ENCODE peak calls at places on chromosomes 13 and 19, in ten cellular contexts. One of them, this sample, is unnamed.

GRCh38 chr19:38529610-38530009 is 88.1 kb downstream of the MAP4K1 start:
- DNase-seq in adrenal gland: no peak
- DNase-seq in thoracic aorta: no peak
- DNase-seq in gastrocnemius medialis: no peak
- DNase-seq in fibroblast of lung: no peak
- DNase-seq in neural progenitor cell: no peak
- DNase-seq in mucosa of descending colon: no peak
- DNase-seq in esophagus squamous epithelium: no peak
- DNase-seq in small intestine: no peak
- DNase-seq in aorta: no peak
- DNase-seq in this sample: no peak

GRCh38 chr19:16571689-16572331 is 405 bp downstream of the SLC35E1 start:
- DNase-seq in adrenal gland: no peak
- DNase-seq in thoracic aorta: no peak
- DNase-seq in gastrocnemius medialis: no peak
- DNase-seq in fibroblast of lung: peak; percentile 39
- DNase-seq in neural progenitor cell: no peak
- DNase-seq in mucosa of descending colon: no peak
- DNase-seq in esophagus squamous epithelium: no peak
- DNase-seq in small intestine: peak; percentile 26
- DNase-seq in aorta: no peak
- DNase-seq in this sample: peak; percentile 23

GRCh38 chr13:20702945-20703784 is at the start of gene IL17D:
- DNase-seq in adrenal gland: no peak
- DNase-seq in thoracic aorta: no peak
- DNase-seq in gastrocnemius medialis: no peak
- DNase-seq in fibroblast of lung: no peak
- DNase-seq in neural progenitor cell: peak; percentile 59
- DNase-seq in mucosa of descending colon: peak; percentile 37
- DNase-seq in esophagus squamous epithelium: no peak
- DNase-seq in small intestine: peak; percentile 33
- DNase-seq in aorta: no peak
- DNase-seq in this sample: no peak

GRCh38 chr13:98348476-98348875 is 171.4 kb upstream of the RNF113B start:
- DNase-seq in adrenal gland: no peak
- DNase-seq in thoracic aorta: no peak
- DNase-seq in gastrocnemius medialis: no peak
- DNase-seq in fibroblast of lung: no peak
- DNase-seq in neural progenitor cell: no peak
- DNase-seq in mucosa of descending colon: no peak
- DNase-seq in esophagus squamous epithelium: no peak
- DNase-seq in small intestine: no peak
- DNase-seq in aorta: no peak
- DNase-seq in this sample: peak; percentile 26

GRCh38 chr13:94427313-94427712 is 52.2 kb downstream of the DCT start:
- DNase-seq in adrenal gland: no peak
- DNase-seq in thoracic aorta: no peak
- DNase-seq in gastrocnemius medialis: no peak
- DNase-seq in fibroblast of lung: no peak
- DNase-seq in neural progenitor cell: no peak
- DNase-seq in mucosa of descending colon: no peak
- DNase-seq in esophagus squamous epithelium: no peak
- DNase-seq in small intestine: no peak
- DNase-seq in aorta: no peak
- DNase-seq in this sample: no peak

GRCh38 chr13:25218011-25218410 is 45.9 kb upstream of the AMER2 start:
- DNase-seq in adrenal gland: no peak
- DNase-seq in thoracic aorta: no peak
- DNase-seq in gastrocnemius medialis: no peak
- DNase-seq in fibroblast of lung: no peak
- DNase-seq in neural progenitor cell: no peak
- DNase-seq in mucosa of descending colon: no peak
- DNase-seq in esophagus squamous epithelium: no peak
- DNase-seq in small intestine: no peak
- DNase-seq in aorta: no peak
- DNase-seq in this sample: no peak

GRCh38 chr19:6590458-6591319 is at the start of gene CD70:
- DNase-seq in adrenal gland: no peak
- DNase-seq in thoracic aorta: no peak
- DNase-seq in gastrocnemius medialis: no peak
- DNase-seq in fibroblast of lung: peak; percentile 45
- DNase-seq in neural progenitor cell: peak; percentile 80
- DNase-seq in mucosa of descending colon: peak; percentile 14
- DNase-seq in esophagus squamous epithelium: no peak
- DNase-seq in small intestine: no peak
- DNase-seq in aorta: no peak
- DNase-seq in this sample: no peak

GRCh38 chr13:44230736-44231135 is 142.9 kb upstream of the SERP2 start:
- DNase-seq in adrenal gland: no peak
- DNase-seq in thoracic aorta: no peak
- DNase-seq in gastrocnemius medialis: no peak
- DNase-seq in fibroblast of lung: peak; percentile 58
- DNase-seq in neural progenitor cell: no peak
- DNase-seq in mucosa of descending colon: no peak
- DNase-seq in esophagus squamous epithelium: no peak
- DNase-seq in small intestine: no peak
- DNase-seq in aorta: no peak
- DNase-seq in this sample: no peak

GRCh38 chr19:49514151-49514550 is 1.7 kb downstream of the FCGRT start:
- DNase-seq in adrenal gland: no peak
- DNase-seq in thoracic aorta: no peak
- DNase-seq in gastrocnemius medialis: no peak
- DNase-seq in fibroblast of lung: no peak
- DNase-seq in neural progenitor cell: no peak
- DNase-seq in mucosa of descending colon: no peak
- DNase-seq in esophagus squamous epithelium: no peak
- DNase-seq in small intestine: no peak
- DNase-seq in aorta: no peak
- DNase-seq in this sample: no peak

GRCh38 chr13:25490236-25490635 is 118.5 kb downstream of the ATP8A2 start:
- DNase-seq in adrenal gland: no peak
- DNase-seq in thoracic aorta: no peak
- DNase-seq in gastrocnemius medialis: no peak
- DNase-seq in fibroblast of lung: no peak
- DNase-seq in neural progenitor cell: no peak
- DNase-seq in mucosa of descending colon: no peak
- DNase-seq in esophagus squamous epithelium: no peak
- DNase-seq in small intestine: no peak
- DNase-seq in aorta: no peak
- DNase-seq in this sample: no peak

GRCh38 chr19:8308891-8309291 is 733 bp upstream of the CD320 start:
- DNase-seq in adrenal gland: peak; percentile 13
- DNase-seq in thoracic aorta: no peak
- DNase-seq in gastrocnemius medialis: no peak
- DNase-seq in fibroblast of lung: no peak
- DNase-seq in neural progenitor cell: no peak
- DNase-seq in mucosa of descending colon: no peak
- DNase-seq in esophagus squamous epithelium: no peak
- DNase-seq in small intestine: no peak
- DNase-seq in aorta: peak; percentile 43
- DNase-seq in this sample: peak; percentile 6

GRCh38 chr19:50896591-50897190 is 14.5 kb downstream of the KLK4 start:
- DNase-seq in adrenal gland: peak; percentile 83
- DNase-seq in thoracic aorta: no peak
- DNase-seq in gastrocnemius medialis: no peak
- DNase-seq in fibroblast of lung: peak; percentile 12
- DNase-seq in neural progenitor cell: no peak
- DNase-seq in mucosa of descending colon: no peak
- DNase-seq in esophagus squamous epithelium: no peak
- DNase-seq in small intestine: no peak
- DNase-seq in aorta: no peak
- DNase-seq in this sample: peak; percentile 88

GRCh38 chr19:56538761-56539263 is at the start of gene ZFP28:
- DNase-seq in adrenal gland: peak; percentile 81
- DNase-seq in thoracic aorta: peak; percentile 31
- DNase-seq in gastrocnemius medialis: no peak
- DNase-seq in fibroblast of lung: no peak
- DNase-seq in neural progenitor cell: no peak
- DNase-seq in mucosa of descending colon: peak; percentile 83
- DNase-seq in esophagus squamous epithelium: peak; percentile 47
- DNase-seq in small intestine: no peak
- DNase-seq in aorta: peak; percentile 85
- DNase-seq in this sample: peak; percentile 73

GRCh38 chr19:56543776-56544175 is 5.0 kb downstream of the ZFP28 start:
- DNase-seq in adrenal gland: no peak
- DNase-seq in thoracic aorta: no peak
- DNase-seq in gastrocnemius medialis: no peak
- DNase-seq in fibroblast of lung: no peak
- DNase-seq in neural progenitor cell: no peak
- DNase-seq in mucosa of descending colon: no peak
- DNase-seq in esophagus squamous epithelium: no peak
- DNase-seq in small intestine: no peak
- DNase-seq in aorta: no peak
- DNase-seq in this sample: no peak

GRCh38 chr19:56537442-56537841 is 1.3 kb upstream of the ZFP28 start:
- DNase-seq in adrenal gland: no peak
- DNase-seq in thoracic aorta: no peak
- DNase-seq in gastrocnemius medialis: no peak
- DNase-seq in fibroblast of lung: no peak
- DNase-seq in neural progenitor cell: no peak
- DNase-seq in mucosa of descending colon: no peak
- DNase-seq in esophagus squamous epithelium: no peak
- DNase-seq in small intestine: no peak
- DNase-seq in aorta: no peak
- DNase-seq in this sample: no peak

GRCh38 chr19:56538254-56538760 is 441 bp upstream of the ZFP28 start:
- DNase-seq in adrenal gland: peak; percentile 94
- DNase-seq in thoracic aorta: peak; percentile 66
- DNase-seq in gastrocnemius medialis: peak; percentile 79
- DNase-seq in fibroblast of lung: peak; percentile 90
- DNase-seq in neural progenitor cell: peak; percentile 96
- DNase-seq in mucosa of descending colon: peak; percentile 87
- DNase-seq in esophagus squamous epithelium: peak; percentile 47
- DNase-seq in small intestine: peak; percentile 82
- DNase-seq in aorta: peak; percentile 94
- DNase-seq in this sample: peak; percentile 86
- H3K9me3 ChIP-seq in adrenal gland: no peaks in the 10 kb centered on the region
- H3K9me3 ChIP-seq in thoracic aorta: peaks cover 48% of the 10 kb centered on the region
- H3K9me3 ChIP-seq in gastrocnemius medialis: peaks cover 43% of the 10 kb centered on the region
- H3K9me3 ChIP-seq in fibroblast of lung: no peaks in the 10 kb centered on the region
- H3K9me3 ChIP-seq in neural progenitor cell: peaks cover 4% of the 10 kb centered on the region
- H3K9me3 ChIP-seq in mucosa of descending colon: peaks cover 83% of the 10 kb centered on the region
- H3K9me3 ChIP-seq in esophagus squamous epithelium: peaks cover 74% of the 10 kb centered on the region
- H3K9me3 ChIP-seq in small intestine: peaks cover 5% of the 10 kb centered on the region
- H3K9me3 ChIP-seq in aorta: peaks cover 27% of the 10 kb centered on the region
- H3K9me3 ChIP-seq in this sample: no peaks in the 10 kb centered on the region

GRCh38 chr13:77714119-77714755 is 16.8 kb downstream of the SLAIN1 start:
- DNase-seq in adrenal gland: no peak
- DNase-seq in thoracic aorta: no peak
- DNase-seq in gastrocnemius medialis: no peak
- DNase-seq in fibroblast of lung: no peak
- DNase-seq in neural progenitor cell: no peak
- DNase-seq in mucosa of descending colon: no peak
- DNase-seq in esophagus squamous epithelium: no peak
- DNase-seq in small intestine: no peak
- DNase-seq in aorta: no peak
- DNase-seq in this sample: no peak
- H3K9me3 ChIP-seq in adrenal gland: peaks cover 2% of the 10 kb centered on the region
- H3K9me3 ChIP-seq in thoracic aorta: no peaks in the 10 kb centered on the region
- H3K9me3 ChIP-seq in gastrocnemius medialis: no peaks in the 10 kb centered on the region
- H3K9me3 ChIP-seq in fibroblast of lung: no peaks in the 10 kb centered on the region
- H3K9me3 ChIP-seq in neural progenitor cell: peaks cover 26% of the 10 kb centered on the region
- H3K9me3 ChIP-seq in mucosa of descending colon: peaks cover 7% of the 10 kb centered on the region
- H3K9me3 ChIP-seq in esophagus squamous epithelium: no peaks in the 10 kb centered on the region
- H3K9me3 ChIP-seq in small intestine: no peaks in the 10 kb centered on the region
- H3K9me3 ChIP-seq in aorta: no peaks in the 10 kb centered on the region
- H3K9me3 ChIP-seq in this sample: no peaks in the 10 kb centered on the region

GRCh38 chr19:20858218-20858617 is 64.8 kb upstream of the ZNF85 start:
- DNase-seq in adrenal gland: no peak
- DNase-seq in thoracic aorta: no peak
- DNase-seq in gastrocnemius medialis: no peak
- DNase-seq in fibroblast of lung: no peak
- DNase-seq in neural progenitor cell: peak; percentile 4
- DNase-seq in mucosa of descending colon: no peak
- DNase-seq in esophagus squamous epithelium: no peak
- DNase-seq in small intestine: no peak
- DNase-seq in aorta: no peak
- DNase-seq in this sample: no peak

GRCh38 chr19:20858861-20859260 is 64.2 kb upstream of the ZNF85 start:
- DNase-seq in adrenal gland: no peak
- DNase-seq in thoracic aorta: no peak
- DNase-seq in gastrocnemius medialis: no peak
- DNase-seq in fibroblast of lung: no peak
- DNase-seq in neural progenitor cell: peak; percentile 15
- DNase-seq in mucosa of descending colon: no peak
- DNase-seq in esophagus squamous epithelium: no peak
- DNase-seq in small intestine: no peak
- DNase-seq in aorta: no peak
- DNase-seq in this sample: no peak

GRCh38 chr19:20860339-20860738 is 62.7 kb upstream of the ZNF85 start:
- DNase-seq in adrenal gland: no peak
- DNase-seq in thoracic aorta: no peak
- DNase-seq in gastrocnemius medialis: no peak
- DNase-seq in fibroblast of lung: no peak
- DNase-seq in neural progenitor cell: no peak
- DNase-seq in mucosa of descending colon: no peak
- DNase-seq in esophagus squamous epithelium: no peak
- DNase-seq in small intestine: no peak
- DNase-seq in aorta: no peak
- DNase-seq in this sample: no peak

DNA sequence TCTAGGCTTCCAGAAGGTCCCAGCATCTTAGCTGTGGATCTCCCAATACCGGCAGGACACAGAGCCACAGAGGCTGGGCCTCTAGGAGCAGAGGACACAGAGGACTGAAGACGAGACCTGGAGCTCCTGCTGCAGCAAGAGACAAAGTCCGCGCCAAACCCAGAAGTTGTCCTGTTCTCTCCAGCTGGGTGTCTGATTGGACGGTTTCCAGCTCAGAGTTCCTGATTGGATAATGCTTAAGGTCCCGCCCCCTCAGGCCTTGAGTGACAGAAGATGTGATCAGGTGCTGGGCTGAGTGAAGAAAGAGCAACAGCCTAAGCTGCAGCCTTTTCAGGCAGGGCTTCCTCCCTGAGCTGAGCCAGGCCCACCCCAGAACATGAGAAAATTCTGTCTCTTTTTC is 59.9 kb upstream of the ZNF85 start:
- DNase-seq in adrenal gland: no peak
- DNase-seq in thoracic aorta: no peak
- DNase-seq in gastrocnemius medialis: no peak
- DNase-seq in fibroblast of lung: no peak
- DNase-seq in neural progenitor cell: no peak
- DNase-seq in mucosa of descending colon: no peak
- DNase-seq in esophagus squamous epithelium: no peak
- DNase-seq in small intestine: no peak
- DNase-seq in aorta: peak; percentile 33
- DNase-seq in this sample: no peak
- H3K9me3 ChIP-seq in adrenal gland: no peaks in the 10 kb centered on the region
- H3K9me3 ChIP-seq in thoracic aorta: peaks cover 5% of the 10 kb centered on the region
- H3K9me3 ChIP-seq in gastrocnemius medialis: no peaks in the 10 kb centered on the region
- H3K9me3 ChIP-seq in fibroblast of lung: no peaks in the 10 kb centered on the region
- H3K9me3 ChIP-seq in neural progenitor cell: no peaks in the 10 kb centered on the region
- H3K9me3 ChIP-seq in mucosa of descending colon: peaks cover 81% of the 10 kb centered on the region
- H3K9me3 ChIP-seq in esophagus squamous epithelium: peaks cover 46% of the 10 kb centered on the region
- H3K9me3 ChIP-seq in small intestine: peaks cover 2% of the 10 kb centered on the region
- H3K9me3 ChIP-seq in aorta: peaks cover 9% of the 10 kb centered on the region
- H3K9me3 ChIP-seq in this sample: no peaks in the 10 kb centered on the region

DNA sequence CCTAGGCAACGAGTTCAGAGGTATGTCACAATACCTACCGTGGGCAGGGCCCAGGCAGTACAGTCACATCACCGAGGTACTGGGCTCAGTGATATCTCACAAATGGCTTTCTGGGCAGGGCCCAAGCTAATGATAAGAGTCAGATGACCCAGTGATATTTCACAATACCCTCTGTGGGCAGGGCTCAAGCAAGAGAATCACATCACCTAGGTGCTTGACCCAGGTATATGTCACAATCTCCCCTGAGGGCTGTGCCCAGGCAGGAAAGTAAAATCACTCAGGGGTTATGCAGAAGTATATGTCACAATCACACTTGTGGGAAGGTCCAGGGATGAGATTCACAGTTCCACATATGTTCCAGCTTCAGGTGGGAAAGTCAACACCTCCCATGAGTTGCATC is 45.3 kb downstream of the ZNF729 start:
- DNase-seq in adrenal gland: no peak
- DNase-seq in thoracic aorta: no peak
- DNase-seq in gastrocnemius medialis: no peak
- DNase-seq in fibroblast of lung: no peak
- DNase-seq in neural progenitor cell: no peak
- DNase-seq in mucosa of descending colon: no peak
- DNase-seq in esophagus squamous epithelium: no peak
- DNase-seq in small intestine: no peak
- DNase-seq in aorta: no peak
- DNase-seq in this sample: no peak
- H3K9me3 ChIP-seq in adrenal gland: no peaks in the 10 kb centered on the region
- H3K9me3 ChIP-seq in thoracic aorta: peaks cover 3% of the 10 kb centered on the region
- H3K9me3 ChIP-seq in gastrocnemius medialis: no peaks in the 10 kb centered on the region
- H3K9me3 ChIP-seq in fibroblast of lung: no peaks in the 10 kb centered on the region
- H3K9me3 ChIP-seq in neural progenitor cell: no peaks in the 10 kb centered on the region
- H3K9me3 ChIP-seq in mucosa of descending colon: peaks cover 73% of the 10 kb centered on the region
- H3K9me3 ChIP-seq in esophagus squamous epithelium: peaks cover 72% of the 10 kb centered on the region
- H3K9me3 ChIP-seq in small intestine: peaks cover 8% of the 10 kb centered on the region
- H3K9me3 ChIP-seq in aorta: no peaks in the 10 kb centered on the region
- H3K9me3 ChIP-seq in this sample: no peaks in the 10 kb centered on the region

This sample was measured in prostate gland.